ENCODE peak calls at places on chromosomes 2 and 18, in ten cellular contexts. One of them, this sample, is unnamed.

GRCh38 chr18:21693322-21693721 is 11.3 kb downstream of the ABHD3 start:
- DNase-seq in LoVo: no peak
- DNase-seq in activated naive CD4-positive, alpha-beta T cell treated with anti-CD3 and anti-CD28 coated beads for 36 hours: no peak
- DNase-seq in caudate nucleus: no peak
- DNase-seq in stimulated activated CD4-positive, alpha-beta T cell treated with anti-CD3 and anti-CD28 coated beads, Interleukin-15, amount 100 ng/mL, for 1 hour: no peak
- DNase-seq in naive B cell: no peak
- DNase-seq in IMR-90: no peak
- DNase-seq in GM19239: no peak
- DNase-seq in neural progenitor cell: no peak
- DNase-seq in effector CD8-positive, alpha-beta T cell: no peak
- DNase-seq in this sample: no peak

GRCh38 chr2:58030789-58031188 is 15.8 kb upstream of the VRK2 start:
- DNase-seq in LoVo: no peak
- DNase-seq in activated naive CD4-positive, alpha-beta T cell treated with anti-CD3 and anti-CD28 coated beads for 36 hours: no peak
- DNase-seq in caudate nucleus: no peak
- DNase-seq in stimulated activated CD4-positive, alpha-beta T cell treated with anti-CD3 and anti-CD28 coated beads, Interleukin-15, amount 100 ng/mL, for 1 hour: no peak
- DNase-seq in naive B cell: no peak
- DNase-seq in IMR-90: peak; percentile 57
- DNase-seq in GM19239: no peak
- DNase-seq in neural progenitor cell: no peak
- DNase-seq in effector CD8-positive, alpha-beta T cell: no peak
- DNase-seq in this sample: no peak

GRCh38 chr2:173079141-173079540 is 3.5 kb downstream of the MAP3K20 start:
- DNase-seq in LoVo: no peak
- DNase-seq in activated naive CD4-positive, alpha-beta T cell treated with anti-CD3 and anti-CD28 coated beads for 36 hours: no peak
- DNase-seq in caudate nucleus: no peak
- DNase-seq in stimulated activated CD4-positive, alpha-beta T cell treated with anti-CD3 and anti-CD28 coated beads, Interleukin-15, amount 100 ng/mL, for 1 hour: no peak
- DNase-seq in naive B cell: no peak
- DNase-seq in IMR-90: peak; percentile 70
- DNase-seq in GM19239: no peak
- DNase-seq in neural progenitor cell: no peak
- DNase-seq in effector CD8-positive, alpha-beta T cell: no peak
- DNase-seq in this sample: no peak

GRCh38 chr2:21819475-21819874 is 695.7 kb downstream of the TDRD15 start:
- DNase-seq in LoVo: no peak
- DNase-seq in activated naive CD4-positive, alpha-beta T cell treated with anti-CD3 and anti-CD28 coated beads for 36 hours: no peak
- DNase-seq in caudate nucleus: no peak
- DNase-seq in stimulated activated CD4-positive, alpha-beta T cell treated with anti-CD3 and anti-CD28 coated beads, Interleukin-15, amount 100 ng/mL, for 1 hour: no peak
- DNase-seq in naive B cell: no peak
- DNase-seq in IMR-90: peak; percentile 83
- DNase-seq in GM19239: no peak
- DNase-seq in neural progenitor cell: no peak
- DNase-seq in effector CD8-positive, alpha-beta T cell: no peak
- DNase-seq in this sample: no peak

GRCh38 chr2:25831744-25832449 is 46.4 kb downstream of the ASXL2 start:
- DNase-seq in LoVo: no peak
- DNase-seq in activated naive CD4-positive, alpha-beta T cell treated with anti-CD3 and anti-CD28 coated beads for 36 hours: peak; percentile 36
- DNase-seq in caudate nucleus: no peak
- DNase-seq in stimulated activated CD4-positive, alpha-beta T cell treated with anti-CD3 and anti-CD28 coated beads, Interleukin-15, amount 100 ng/mL, for 1 hour: no peak
- DNase-seq in naive B cell: no peak
- DNase-seq in IMR-90: no peak
- DNase-seq in GM19239: no peak
- DNase-seq in neural progenitor cell: no peak
- DNase-seq in effector CD8-positive, alpha-beta T cell: no peak
- DNase-seq in this sample: no peak

GRCh38 chr2:176544579-176545365 is 275.5 kb downstream of the MTX2 start:
- DNase-seq in LoVo: no peak
- DNase-seq in activated naive CD4-positive, alpha-beta T cell treated with anti-CD3 and anti-CD28 coated beads for 36 hours: no peak
- DNase-seq in caudate nucleus: no peak
- DNase-seq in stimulated activated CD4-positive, alpha-beta T cell treated with anti-CD3 and anti-CD28 coated beads, Interleukin-15, amount 100 ng/mL, for 1 hour: no peak
- DNase-seq in naive B cell: no peak
- DNase-seq in IMR-90: no peak
- DNase-seq in GM19239: no peak
- DNase-seq in neural progenitor cell: peak; percentile 25
- DNase-seq in effector CD8-positive, alpha-beta T cell: no peak
- DNase-seq in this sample: no peak

GRCh38 chr18:80171190-80171872 is 62.3 kb downstream of the ADNP2 start:
- DNase-seq in LoVo: no peak
- DNase-seq in activated naive CD4-positive, alpha-beta T cell treated with anti-CD3 and anti-CD28 coated beads for 36 hours: peak; percentile 67
- DNase-seq in caudate nucleus: no peak
- DNase-seq in stimulated activated CD4-positive, alpha-beta T cell treated with anti-CD3 and anti-CD28 coated beads, Interleukin-15, amount 100 ng/mL, for 1 hour: peak; percentile 28
- DNase-seq in naive B cell: no peak
- DNase-seq in IMR-90: peak; percentile 69
- DNase-seq in GM19239: peak; percentile 73
- DNase-seq in neural progenitor cell: peak; percentile 65
- DNase-seq in effector CD8-positive, alpha-beta T cell: peak; percentile 11
- DNase-seq in this sample: no peak

GRCh38 chr2:232339121-232340081 is 39.1 kb upstream of the ALPP start:
- DNase-seq in LoVo: no peak
- DNase-seq in activated naive CD4-positive, alpha-beta T cell treated with anti-CD3 and anti-CD28 coated beads for 36 hours: peak; percentile 6
- DNase-seq in caudate nucleus: no peak
- DNase-seq in stimulated activated CD4-positive, alpha-beta T cell treated with anti-CD3 and anti-CD28 coated beads, Interleukin-15, amount 100 ng/mL, for 1 hour: no peak
- DNase-seq in naive B cell: no peak
- DNase-seq in IMR-90: no peak
- DNase-seq in GM19239: no peak
- DNase-seq in neural progenitor cell: no peak
- DNase-seq in effector CD8-positive, alpha-beta T cell: no peak
- DNase-seq in this sample: no peak

GRCh38 chr2:15142069-15142689 is 419.0 kb downstream of the NBAS start:
- DNase-seq in LoVo: no peak
- DNase-seq in activated naive CD4-positive, alpha-beta T cell treated with anti-CD3 and anti-CD28 coated beads for 36 hours: peak; percentile 90
- DNase-seq in caudate nucleus: no peak
- DNase-seq in stimulated activated CD4-positive, alpha-beta T cell treated with anti-CD3 and anti-CD28 coated beads, Interleukin-15, amount 100 ng/mL, for 1 hour: peak; percentile 45
- DNase-seq in naive B cell: peak; percentile 72
- DNase-seq in IMR-90: peak; percentile 8
- DNase-seq in GM19239: peak; percentile 82
- DNase-seq in neural progenitor cell: no peak
- DNase-seq in effector CD8-positive, alpha-beta T cell: peak; percentile 14
- DNase-seq in this sample: no peak

GRCh38 chr18:79632765-79633164 is 46.8 kb upstream of the CTDP1 start:
- DNase-seq in LoVo: no peak
- DNase-seq in activated naive CD4-positive, alpha-beta T cell treated with anti-CD3 and anti-CD28 coated beads for 36 hours: no peak
- DNase-seq in caudate nucleus: no peak
- DNase-seq in stimulated activated CD4-positive, alpha-beta T cell treated with anti-CD3 and anti-CD28 coated beads, Interleukin-15, amount 100 ng/mL, for 1 hour: no peak
- DNase-seq in naive B cell: no peak
- DNase-seq in IMR-90: no peak
- DNase-seq in GM19239: no peak
- DNase-seq in neural progenitor cell: no peak
- DNase-seq in effector CD8-positive, alpha-beta T cell: no peak
- DNase-seq in this sample: no peak

GRCh38 chr18:60322591-60322990 is 50.0 kb downstream of the MC4R start:
- DNase-seq in LoVo: no peak
- DNase-seq in activated naive CD4-positive, alpha-beta T cell treated with anti-CD3 and anti-CD28 coated beads for 36 hours: no peak
- DNase-seq in caudate nucleus: no peak
- DNase-seq in stimulated activated CD4-positive, alpha-beta T cell treated with anti-CD3 and anti-CD28 coated beads, Interleukin-15, amount 100 ng/mL, for 1 hour: no peak
- DNase-seq in naive B cell: no peak
- DNase-seq in IMR-90: no peak
- DNase-seq in GM19239: no peak
- DNase-seq in neural progenitor cell: no peak
- DNase-seq in effector CD8-positive, alpha-beta T cell: no peak
- DNase-seq in this sample: no peak

GRCh38 chr2:120464448-120464931 is 118.6 kb downstream of the INHBB start:
- DNase-seq in LoVo: no peak
- DNase-seq in activated naive CD4-positive, alpha-beta T cell treated with anti-CD3 and anti-CD28 coated beads for 36 hours: no peak
- DNase-seq in caudate nucleus: no peak
- DNase-seq in stimulated activated CD4-positive, alpha-beta T cell treated with anti-CD3 and anti-CD28 coated beads, Interleukin-15, amount 100 ng/mL, for 1 hour: no peak
- DNase-seq in naive B cell: no peak
- DNase-seq in IMR-90: no peak
- DNase-seq in GM19239: no peak
- DNase-seq in neural progenitor cell: no peak
- DNase-seq in effector CD8-positive, alpha-beta T cell: no peak
- DNase-seq in this sample: no peak

GRCh38 chr18:66495844-66496243 is 108.0 kb downstream of the CDH19 start:
- DNase-seq in LoVo: peak; percentile 46
- DNase-seq in activated naive CD4-positive, alpha-beta T cell treated with anti-CD3 and anti-CD28 coated beads for 36 hours: peak; percentile 33
- DNase-seq in caudate nucleus: no peak
- DNase-seq in stimulated activated CD4-positive, alpha-beta T cell treated with anti-CD3 and anti-CD28 coated beads, Interleukin-15, amount 100 ng/mL, for 1 hour: no peak
- DNase-seq in naive B cell: no peak
- DNase-seq in IMR-90: no peak
- DNase-seq in GM19239: no peak
- DNase-seq in neural progenitor cell: peak; percentile 87
- DNase-seq in effector CD8-positive, alpha-beta T cell: no peak
- DNase-seq in this sample: peak; percentile 41

This sample was measured in NCI-H1930.